ENCODE peak calls at places on chromosomes 11 and 22, in six cellular contexts. One of them, this sample, is unnamed.

GRCh38 chr22:38707346-38707745 is 1.6 kb downstream of the GTPBP1 start:
- DNase-seq in HEK293T: no peak
- DNase-seq in HepG2: peak
- DNase-seq in A549: peak
- DNase-seq in K562: peak
- DNase-seq in GM12878: no peak
- DNase-seq in this sample: peak

GRCh38 chr11:127643659-127644058 is 643.1 kb upstream of the KIRREL3 start:
- DNase-seq in HEK293T: no peak
- DNase-seq in HepG2: no peak
- DNase-seq in A549: no peak
- DNase-seq in K562: no peak
- DNase-seq in GM12878: no peak
- DNase-seq in this sample: no peak

GRCh38 chr11:45264839-45265515 is 21.2 kb downstream of the SYT13 start:
- DNase-seq in HEK293T: no peak
- DNase-seq in HepG2: peak
- DNase-seq in A549: peak
- DNase-seq in K562: peak
- DNase-seq in GM12878: no peak
- DNase-seq in this sample: peak

GRCh38 chr11:68655406-68655805 is 28.9 kb upstream of the GAL start:
- DNase-seq in HEK293T: no peak
- DNase-seq in HepG2: no peak
- DNase-seq in A549: no peak
- DNase-seq in K562: no peak
- DNase-seq in GM12878: no peak
- DNase-seq in this sample: no peak

GRCh38 chr22:40387758-40388157 is 17.4 kb downstream of the SGSM3 start:
- DNase-seq in HEK293T: no peak
- DNase-seq in HepG2: peak
- DNase-seq in A549: no peak
- DNase-seq in K562: no peak
- DNase-seq in GM12878: no peak
- DNase-seq in this sample: no peak

GRCh38 chr11:75768909-75769771 is 562 bp downstream of the DGAT2 start:
- DNase-seq in HEK293T: no peak
- DNase-seq in HepG2: no peak
- DNase-seq in A549: no peak
- DNase-seq in K562: no peak
- DNase-seq in GM12878: no peak
- DNase-seq in this sample: no peak

GRCh38 chr11:3146612-3147256 is 18.4 kb downstream of the OSBPL5 start:
- DNase-seq in HEK293T: no peak
- DNase-seq in HepG2: no peak
- DNase-seq in A549: no peak
- DNase-seq in K562: no peak
- DNase-seq in GM12878: no peak
- DNase-seq in this sample: peak

GRCh38 chr11:73194034-73194507 is 24.0 kb upstream of the P2RY2 start:
- DNase-seq in HEK293T: no peak
- DNase-seq in HepG2: no peak
- DNase-seq in A549: no peak
- DNase-seq in K562: no peak
- DNase-seq in GM12878: no peak
- DNase-seq in this sample: no peak

GRCh38 chr11:32386770-32387377 is 48.5 kb downstream of the WT1 start:
- DNase-seq in HEK293T: no peak
- DNase-seq in HepG2: no peak
- DNase-seq in A549: no peak
- DNase-seq in K562: peak
- DNase-seq in GM12878: no peak
- DNase-seq in this sample: peak

GRCh38 chr11:93783767-93784151 is 323 bp upstream of the MED17 start:
- DNase-seq in HEK293T: no peak
- DNase-seq in HepG2: no peak
- DNase-seq in A549: no peak
- DNase-seq in K562: no peak
- DNase-seq in GM12878: no peak
- DNase-seq in this sample: no peak

GRCh38 chr11:93783362-93783761 is 720 bp upstream of the MED17 start:
- DNase-seq in HEK293T: no peak
- DNase-seq in HepG2: no peak
- DNase-seq in A549: no peak
- DNase-seq in K562: no peak
- DNase-seq in GM12878: no peak
- DNase-seq in this sample: no peak

GRCh38 chr11:93784152-93784934 is at the start of gene MED17:
- DNase-seq in HEK293T: peak
- DNase-seq in HepG2: peak
- DNase-seq in A549: peak
- DNase-seq in K562: peak
- DNase-seq in GM12878: peak
- DNase-seq in this sample: peak

DNA sequence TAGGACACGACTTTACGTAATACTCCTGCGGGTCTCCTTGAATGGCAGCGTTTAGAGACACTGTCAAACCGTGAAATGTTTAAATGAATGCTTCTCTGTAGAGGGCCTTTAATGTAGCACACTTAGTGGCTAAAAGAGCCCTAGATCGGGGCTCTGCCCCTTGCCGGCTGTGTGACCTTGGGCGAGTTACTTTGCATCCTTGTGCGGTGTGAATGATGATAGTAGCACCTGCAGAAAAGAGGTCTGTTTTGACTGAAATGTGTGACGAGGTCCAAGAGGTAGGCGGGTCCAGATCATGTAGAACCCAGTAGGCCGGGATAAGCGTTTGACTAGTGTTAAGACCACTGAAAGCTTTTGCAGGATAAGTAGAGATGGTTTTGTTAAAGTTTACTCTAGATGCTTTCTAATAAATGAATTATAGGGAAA is 866 bp downstream of the MED17 start:
- DNase-seq in HEK293T: no peak
- DNase-seq in HepG2: no peak
- DNase-seq in A549: no peak
- DNase-seq in K562: no peak
- DNase-seq in GM12878: no peak
- DNase-seq in this sample: no peak
- TF ChIP-seq BHLHE40 in HEK293T: no peak
- TF ChIP-seq BHLHE40 in HepG2: no peak
- TF ChIP-seq BHLHE40 in A549: no peak
- TF ChIP-seq BHLHE40 in K562: no peak
- TF ChIP-seq BHLHE40 in GM12878: no peak
- TF ChIP-seq BHLHE40 in this sample: no peak

DNA sequence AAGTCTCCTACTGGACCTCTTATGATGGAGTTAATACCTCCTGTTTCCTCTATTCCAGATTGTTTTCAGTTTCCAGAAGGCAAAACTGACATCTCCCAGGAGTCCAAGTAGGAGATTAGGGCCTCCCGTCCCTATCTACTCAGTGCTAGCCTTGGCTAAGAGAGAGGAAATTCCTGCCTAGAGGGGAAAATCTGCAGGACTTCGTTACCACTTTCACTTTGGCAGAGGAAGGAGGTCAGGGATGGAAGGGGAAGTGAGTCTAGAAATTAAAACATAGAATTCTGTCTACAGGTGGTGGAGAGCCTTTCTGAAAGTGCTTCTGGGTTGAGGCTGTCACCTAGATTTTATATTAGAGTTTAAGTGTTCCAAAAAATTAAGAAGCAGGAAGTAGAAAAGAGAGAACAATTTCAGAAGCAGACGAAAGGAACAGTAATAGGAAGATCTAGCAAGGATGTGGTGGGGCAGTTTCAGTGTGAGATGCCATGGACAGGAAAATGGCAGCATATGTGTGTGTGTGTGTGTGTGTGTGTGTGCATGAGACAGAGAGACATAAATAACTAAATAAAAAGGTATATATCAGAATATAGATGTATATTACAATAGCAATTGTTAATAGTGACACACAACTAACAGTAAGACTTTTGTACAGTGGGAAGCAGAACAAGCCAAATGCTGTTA is 2.4 kb upstream of the TRIM68 start:
- DNase-seq in HEK293T: no peak
- DNase-seq in HepG2: no peak
- DNase-seq in A549: no peak
- DNase-seq in K562: no peak
- DNase-seq in GM12878: no peak
- DNase-seq in this sample: peak
- TF ChIP-seq BHLHE40 in HEK293T: no peak
- TF ChIP-seq BHLHE40 in HepG2: no peak
- TF ChIP-seq BHLHE40 in A549: no peak
- TF ChIP-seq BHLHE40 in K562: no peak
- TF ChIP-seq BHLHE40 in GM12878: no peak
- TF ChIP-seq BHLHE40 in this sample: no peak

GRCh38 chr11:77873345-77873744 is 52.4 kb downstream of the AAMDC start:
- DNase-seq in HEK293T: no peak
- DNase-seq in HepG2: no peak
- DNase-seq in A549: no peak
- DNase-seq in K562: no peak
- DNase-seq in GM12878: no peak
- DNase-seq in this sample: no peak

GRCh38 chr11:77874206-77874605 is 53.3 kb downstream of the AAMDC start:
- DNase-seq in HEK293T: no peak
- DNase-seq in HepG2: no peak
- DNase-seq in A549: no peak
- DNase-seq in K562: no peak
- DNase-seq in GM12878: no peak
- DNase-seq in this sample: peak

GRCh38 chr11:77865805-77866204 is 44.9 kb downstream of the AAMDC start:
- DNase-seq in HEK293T: no peak
- DNase-seq in HepG2: no peak
- DNase-seq in A549: no peak
- DNase-seq in K562: no peak
- DNase-seq in GM12878: no peak
- DNase-seq in this sample: peak

GRCh38 chr11:77871855-77872254 is 50.9 kb downstream of the AAMDC start:
- DNase-seq in HEK293T: no peak
- DNase-seq in HepG2: no peak
- DNase-seq in A549: no peak
- DNase-seq in K562: no peak
- DNase-seq in GM12878: no peak
- DNase-seq in this sample: no peak

GRCh38 chr11:77868744-77869143 is 47.8 kb downstream of the AAMDC start:
- DNase-seq in HEK293T: no peak
- DNase-seq in HepG2: no peak
- DNase-seq in A549: no peak
- DNase-seq in K562: no peak
- DNase-seq in GM12878: no peak
- DNase-seq in this sample: no peak
- TF ChIP-seq BHLHE40 in HEK293T: no peak
- TF ChIP-seq BHLHE40 in HepG2: no peak
- TF ChIP-seq BHLHE40 in A549: no peak
- TF ChIP-seq BHLHE40 in K562: no peak
- TF ChIP-seq BHLHE40 in GM12878: no peak
- TF ChIP-seq BHLHE40 in this sample: no peak

GRCh38 chr11:117915672-117916235 is 13.4 kb downstream of the TMPRSS13 start:
- DNase-seq in HEK293T: no peak
- DNase-seq in HepG2: no peak
- DNase-seq in A549: no peak
- DNase-seq in K562: no peak
- DNase-seq in GM12878: no peak
- DNase-seq in this sample: no peak
- TF ChIP-seq BHLHE40 in HEK293T: no peak
- TF ChIP-seq BHLHE40 in HepG2: no peak
- TF ChIP-seq BHLHE40 in A549: no peak
- TF ChIP-seq BHLHE40 in K562: no peak
- TF ChIP-seq BHLHE40 in GM12878: no peak
- TF ChIP-seq BHLHE40 in this sample: no peak

GRCh38 chr11:121711236-121711635 is 258.5 kb upstream of the SORL1-AS1 start:
- DNase-seq in HEK293T: no peak
- DNase-seq in HepG2: peak
- DNase-seq in A549: no peak
- DNase-seq in K562: no peak
- DNase-seq in GM12878: no peak
- DNase-seq in this sample: peak

GRCh38 chr11:121716060-121716459 is 263.3 kb upstream of the SORL1-AS1 start:
- DNase-seq in HEK293T: no peak
- DNase-seq in HepG2: no peak
- DNase-seq in A549: no peak
- DNase-seq in K562: no peak
- DNase-seq in GM12878: no peak
- DNase-seq in this sample: peak

GRCh38 chr11:121715395-121715794 is 262.6 kb upstream of the SORL1-AS1 start:
- DNase-seq in HEK293T: no peak
- DNase-seq in HepG2: no peak
- DNase-seq in A549: no peak
- DNase-seq in K562: no peak
- DNase-seq in GM12878: no peak
- DNase-seq in this sample: no peak

GRCh38 chr11:121714356-121714755 is 261.6 kb upstream of the SORL1-AS1 start:
- DNase-seq in HEK293T: no peak
- DNase-seq in HepG2: no peak
- DNase-seq in A549: no peak
- DNase-seq in K562: no peak
- DNase-seq in GM12878: no peak
- DNase-seq in this sample: peak

DNA sequence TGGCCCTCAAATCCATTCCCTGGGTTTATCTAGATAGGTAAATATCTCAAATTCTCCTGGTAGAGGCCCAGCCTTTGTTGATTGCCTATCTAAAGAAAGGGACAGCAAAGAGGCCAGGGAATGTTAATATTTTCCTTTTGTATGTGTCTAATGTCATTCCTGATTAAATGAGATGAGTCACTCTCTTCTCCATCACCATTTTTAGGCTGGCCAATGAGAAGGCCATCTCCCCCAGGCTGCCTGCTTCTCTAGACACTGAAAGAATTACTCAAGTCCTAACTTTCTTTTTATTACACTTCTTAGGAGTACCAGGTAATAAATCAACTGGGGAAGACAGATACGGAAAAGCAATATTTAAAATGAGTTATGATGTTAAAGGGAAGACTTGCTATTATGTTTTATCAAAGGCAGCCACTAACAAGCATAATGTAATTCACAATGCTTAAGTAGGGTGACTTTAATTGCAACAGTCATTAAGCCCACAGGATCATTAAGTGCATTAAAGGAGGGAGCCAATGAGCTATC is 259.2 kb upstream of the SORL1-AS1 start:
- DNase-seq in HEK293T: no peak
- DNase-seq in HepG2: peak
- DNase-seq in A549: no peak
- DNase-seq in K562: no peak
- DNase-seq in GM12878: no peak
- DNase-seq in this sample: peak
- TF ChIP-seq BHLHE40 in HEK293T: no peak
- TF ChIP-seq BHLHE40 in HepG2: no peak
- TF ChIP-seq BHLHE40 in A549: no peak
- TF ChIP-seq BHLHE40 in K562: no peak
- TF ChIP-seq BHLHE40 in GM12878: no peak
- TF ChIP-seq BHLHE40 in this sample: no peak

GRCh38 chr22:44909241-44909640 is 100.6 kb downstream of the PHF21B start:
- DNase-seq in HEK293T: no peak
- DNase-seq in HepG2: no peak
- DNase-seq in A549: no peak
- DNase-seq in K562: no peak
- DNase-seq in GM12878: no peak
- DNase-seq in this sample: no peak
- TF ChIP-seq BHLHE40 in HEK293T: no peak
- TF ChIP-seq BHLHE40 in HepG2: no peak
- TF ChIP-seq BHLHE40 in A549: no peak
- TF ChIP-seq BHLHE40 in K562: no peak
- TF ChIP-seq BHLHE40 in GM12878: no peak
- TF ChIP-seq BHLHE40 in this sample: no peak

This sample was measured in IMR-90.